ENCODE peak calls at places on chromosomes 16 and 17, in six cellular contexts. One of them, this sample, is unnamed.

GRCh38 chr16:8583712-8584111 is 6.6 kb downstream of the TMEM114 start:
- DNase-seq in ascending aorta: no peak
- DNase-seq in AG09309: no peak
- DNase-seq in OCI-LY7: no peak
- DNase-seq in heart left ventricle: no peak
- DNase-seq in AG10803: no peak
- DNase-seq in this sample: no peak

GRCh38 chr17:8163978-8164814 is 1.4 kb upstream of the VAMP2 start:
- DNase-seq in ascending aorta: peak; percentile 69
- DNase-seq in AG09309: no peak
- DNase-seq in OCI-LY7: peak; percentile 62
- DNase-seq in heart left ventricle: peak; percentile 92
- DNase-seq in AG10803: peak; percentile 65
- DNase-seq in this sample: no peak

GRCh38 chr16:57574086-57574485 is 31.6 kb downstream of the ADGRG5 start:
- DNase-seq in ascending aorta: no peak
- DNase-seq in AG09309: no peak
- DNase-seq in OCI-LY7: no peak
- DNase-seq in heart left ventricle: no peak
- DNase-seq in AG10803: no peak
- DNase-seq in this sample: no peak

GRCh38 chr17:75996665-75997590 is 3.7 kb upstream of the CDK3 start:
- DNase-seq in ascending aorta: no peak
- DNase-seq in AG09309: no peak
- DNase-seq in OCI-LY7: peak; percentile 32
- DNase-seq in heart left ventricle: no peak
- DNase-seq in AG10803: peak; percentile 63
- DNase-seq in this sample: no peak

GRCh38 chr16:46908540-46909372 is 24.6 kb downstream of the GPT2 start:
- DNase-seq in ascending aorta: no peak
- DNase-seq in AG09309: peak; percentile 2
- DNase-seq in OCI-LY7: peak; percentile 79
- DNase-seq in heart left ventricle: peak; percentile 36
- DNase-seq in AG10803: peak; percentile 54
- DNase-seq in this sample: peak; percentile 60

GRCh38 chr17:47917581-47917980 is 21.5 kb downstream of the SP2 start:
- DNase-seq in ascending aorta: no peak
- DNase-seq in AG09309: no peak
- DNase-seq in OCI-LY7: no peak
- DNase-seq in heart left ventricle: no peak
- DNase-seq in AG10803: no peak
- DNase-seq in this sample: no peak

GRCh38 chr16:53821957-53822625 is 118.1 kb downstream of the FTO start:
- DNase-seq in ascending aorta: no peak
- DNase-seq in AG09309: peak; percentile 62
- DNase-seq in OCI-LY7: no peak
- DNase-seq in heart left ventricle: no peak
- DNase-seq in AG10803: peak; percentile 90
- DNase-seq in this sample: peak; percentile 51

GRCh38 chr17:83144421-83145357 is 65.3 kb downstream of the METRNL start:
- DNase-seq in ascending aorta: no peak
- DNase-seq in AG09309: peak; percentile 32
- DNase-seq in OCI-LY7: no peak
- DNase-seq in heart left ventricle: no peak
- DNase-seq in AG10803: peak; percentile 87
- DNase-seq in this sample: no peak

GRCh38 chr16:70694088-70694487 is 8.2 kb upstream of the MTSS2 start:
- DNase-seq in ascending aorta: no peak
- DNase-seq in AG09309: no peak
- DNase-seq in OCI-LY7: no peak
- DNase-seq in heart left ventricle: no peak
- DNase-seq in AG10803: peak; percentile 96
- DNase-seq in this sample: peak; percentile 44

GRCh38 chr17:19302791-19303233 is 59.7 kb downstream of the B9D1 start:
- DNase-seq in ascending aorta: no peak
- DNase-seq in AG09309: no peak
- DNase-seq in OCI-LY7: peak; percentile 70
- DNase-seq in heart left ventricle: peak; percentile 43
- DNase-seq in AG10803: no peak
- DNase-seq in this sample: no peak

GRCh38 chr16:49952386-49952785 is 72.6 kb upstream of the CNEP1R1 start:
- DNase-seq in ascending aorta: no peak
- DNase-seq in AG09309: no peak
- DNase-seq in OCI-LY7: no peak
- DNase-seq in heart left ventricle: no peak
- DNase-seq in AG10803: no peak
- DNase-seq in this sample: no peak

GRCh38 chr17:38418693-38419507 is 9.4 kb upstream of the ARHGAP23 start:
- DNase-seq in ascending aorta: no peak
- DNase-seq in AG09309: no peak
- DNase-seq in OCI-LY7: peak; percentile 43
- DNase-seq in heart left ventricle: no peak
- DNase-seq in AG10803: no peak
- DNase-seq in this sample: no peak

GRCh38 chr17:1177099-1177996 is 2.4 kb downstream of the ABR start:
- DNase-seq in ascending aorta: no peak
- DNase-seq in AG09309: no peak
- DNase-seq in OCI-LY7: no peak
- DNase-seq in heart left ventricle: peak; percentile 61
- DNase-seq in AG10803: peak; percentile 50
- DNase-seq in this sample: peak; percentile 39

GRCh38 chr17:55660171-55660886 is 62.3 kb downstream of the TMEM100 start:
- DNase-seq in ascending aorta: no peak
- DNase-seq in AG09309: no peak
- DNase-seq in OCI-LY7: peak; percentile 53
- DNase-seq in heart left ventricle: no peak
- DNase-seq in AG10803: peak; percentile 42
- DNase-seq in this sample: no peak

GRCh38 chr17:30921544-30922196 is at the start of gene ADAP2:
- DNase-seq in ascending aorta: no peak
- DNase-seq in AG09309: no peak
- DNase-seq in OCI-LY7: peak; percentile 27
- DNase-seq in heart left ventricle: peak; percentile 62
- DNase-seq in AG10803: no peak
- DNase-seq in this sample: no peak

GRCh38 chr17:34584805-34585416 is 5.5 kb downstream of the TMEM132E start:
- DNase-seq in ascending aorta: no peak
- DNase-seq in AG09309: peak; percentile 4
- DNase-seq in OCI-LY7: peak; percentile 35
- DNase-seq in heart left ventricle: no peak
- DNase-seq in AG10803: peak; percentile 13
- DNase-seq in this sample: no peak

GRCh38 chr16:4207683-4208528 is 34.0 kb downstream of the SRL start:
- DNase-seq in ascending aorta: no peak
- DNase-seq in AG09309: no peak
- DNase-seq in OCI-LY7: no peak
- DNase-seq in heart left ventricle: peak; percentile 72
- DNase-seq in AG10803: no peak
- DNase-seq in this sample: no peak

GRCh38 chr17:27550291-27550930 is 80.6 kb upstream of the LGALS9 start:
- DNase-seq in ascending aorta: no peak
- DNase-seq in AG09309: no peak
- DNase-seq in OCI-LY7: no peak
- DNase-seq in heart left ventricle: no peak
- DNase-seq in AG10803: no peak
- DNase-seq in this sample: no peak

GRCh38 chr17:79755591-79755990 is 22.4 kb upstream of the CBX2 start:
- DNase-seq in ascending aorta: no peak
- DNase-seq in AG09309: no peak
- DNase-seq in OCI-LY7: no peak
- DNase-seq in heart left ventricle: no peak
- DNase-seq in AG10803: no peak
- DNase-seq in this sample: no peak

GRCh38 chr17:79761894-79762570 is 15.9 kb upstream of the CBX2 start:
- DNase-seq in ascending aorta: no peak
- DNase-seq in AG09309: no peak
- DNase-seq in OCI-LY7: no peak
- DNase-seq in heart left ventricle: no peak
- DNase-seq in AG10803: no peak
- DNase-seq in this sample: no peak

GRCh38 chr17:79758260-79758659 is 19.7 kb upstream of the CBX2 start:
- DNase-seq in ascending aorta: no peak
- DNase-seq in AG09309: no peak
- DNase-seq in OCI-LY7: no peak
- DNase-seq in heart left ventricle: no peak
- DNase-seq in AG10803: no peak
- DNase-seq in this sample: no peak

GRCh38 chr17:79757140-79757745 is 20.7 kb upstream of the CBX2 start:
- DNase-seq in ascending aorta: no peak
- DNase-seq in AG09309: no peak
- DNase-seq in OCI-LY7: no peak
- DNase-seq in heart left ventricle: no peak
- DNase-seq in AG10803: no peak
- DNase-seq in this sample: no peak

DNA sequence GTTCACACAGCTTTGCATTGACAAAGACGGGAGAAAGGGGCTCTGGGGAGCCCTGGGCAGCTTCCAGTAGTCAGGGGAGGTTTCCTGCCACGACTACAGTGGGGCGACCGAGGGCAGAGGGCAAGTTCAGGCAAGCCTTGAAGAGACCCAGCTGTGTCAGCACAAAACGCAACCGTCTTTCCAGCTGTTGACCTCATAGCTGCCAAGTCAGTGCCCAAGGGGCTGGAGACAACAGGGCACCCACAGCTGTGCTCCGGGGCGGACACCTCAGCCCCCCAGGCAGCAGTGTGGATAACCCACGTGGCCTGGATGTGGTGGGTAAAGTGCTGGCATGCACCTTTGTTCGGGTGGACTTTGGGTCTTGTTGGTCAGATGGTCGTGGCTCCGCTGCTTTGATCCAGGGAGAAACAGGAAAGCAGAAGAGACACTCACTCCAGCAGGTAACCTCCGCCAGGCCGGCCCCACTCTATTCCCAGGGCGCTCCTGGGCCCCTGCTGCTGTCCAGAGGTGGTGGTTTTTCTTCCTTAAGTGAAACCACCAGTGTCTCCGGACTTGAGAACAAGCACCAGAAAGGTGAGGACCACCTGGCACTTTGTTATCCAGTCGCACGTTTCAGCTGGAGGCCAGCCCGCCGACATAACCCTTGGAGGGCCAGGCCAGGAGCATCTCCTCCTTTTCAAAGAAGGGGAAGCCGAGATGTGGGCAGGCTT is 17.6 kb upstream of the CBX2 start:
- DNase-seq in ascending aorta: no peak
- DNase-seq in AG09309: no peak
- DNase-seq in OCI-LY7: no peak
- DNase-seq in heart left ventricle: no peak
- DNase-seq in AG10803: no peak
- DNase-seq in this sample: no peak
- H3K4me3 ChIP-seq in ascending aorta: no peak overlapping the region
- H3K4me3 ChIP-seq in AG09309: no peak overlapping the region
- H3K4me3 ChIP-seq in OCI-LY7: no peak overlapping the region
- H3K4me3 ChIP-seq in heart left ventricle: no peak overlapping the region
- H3K4me3 ChIP-seq in AG10803: no peak overlapping the region
- H3K4me3 ChIP-seq in this sample: no peak overlapping the region

GRCh38 chr16:58638148-58639036 is 8.8 kb upstream of the CNOT1 start:
- DNase-seq in ascending aorta: no peak
- DNase-seq in AG09309: peak; percentile 72
- DNase-seq in OCI-LY7: no peak
- DNase-seq in heart left ventricle: peak; percentile 52
- DNase-seq in AG10803: peak; percentile 92
- DNase-seq in this sample: peak; percentile 57
- TF ChIP-seq CTCF in ascending aorta: peak; percentile 22
- TF ChIP-seq CTCF in AG09309: peak; percentile 66
- TF ChIP-seq CTCF in OCI-LY7: peak; percentile 34
- TF ChIP-seq CTCF in heart left ventricle: peak; percentile 32
- TF ChIP-seq CTCF in AG10803: peak; percentile 62
- TF ChIP-seq CTCF in this sample: peak; percentile 60

DNA sequence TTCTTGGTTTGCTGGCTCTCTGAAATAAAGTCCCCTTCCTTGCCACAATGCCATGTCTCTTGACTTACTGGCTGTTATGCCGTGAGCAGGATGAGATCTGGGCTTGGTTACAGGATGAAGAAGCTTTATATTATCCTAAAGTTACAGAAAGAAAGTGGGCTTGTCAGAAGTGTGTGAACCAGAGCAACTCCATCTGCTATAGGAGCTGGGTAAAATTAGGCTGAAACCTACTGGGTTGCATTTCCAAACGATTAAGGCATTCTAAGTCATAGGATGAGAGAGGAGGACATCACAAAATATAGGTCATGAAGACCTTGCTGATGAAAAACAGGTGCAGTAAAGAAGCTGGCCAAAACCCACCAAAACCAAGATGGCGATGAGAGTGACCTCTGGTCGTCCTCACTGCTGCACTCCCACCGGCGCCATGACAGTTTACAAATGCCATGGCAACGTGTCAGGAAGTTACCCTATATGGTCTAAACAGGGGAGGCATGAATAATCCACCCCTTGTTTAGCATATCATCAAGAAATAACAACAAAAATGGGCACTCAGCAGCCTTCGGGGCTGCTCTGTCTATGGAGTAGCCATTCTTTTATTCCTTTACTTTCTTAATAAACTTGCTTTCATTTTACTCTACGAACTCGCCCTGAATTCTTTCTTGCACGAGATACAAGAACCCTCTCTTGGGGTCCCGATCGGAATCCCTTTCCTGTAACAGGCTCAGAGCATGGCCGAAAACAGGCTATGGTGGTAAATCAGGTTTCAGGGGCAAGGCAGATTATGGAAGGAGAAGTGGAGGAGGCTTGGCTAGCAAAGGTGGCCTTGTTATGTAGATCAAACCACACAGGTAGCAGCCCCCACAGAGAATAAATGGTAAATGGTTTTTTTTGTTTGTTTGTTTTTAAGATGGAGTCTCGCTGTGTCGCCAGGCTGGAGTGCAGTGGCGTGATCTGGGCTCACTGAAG is 81.3 kb upstream of the C16orf82 start:
- DNase-seq in ascending aorta: no peak
- DNase-seq in AG09309: no peak
- DNase-seq in OCI-LY7: no peak
- DNase-seq in heart left ventricle: no peak
- DNase-seq in AG10803: no peak
- DNase-seq in this sample: no peak
- H3K4me3 ChIP-seq in ascending aorta: no peak overlapping the region
- H3K4me3 ChIP-seq in AG09309: no peak overlapping the region
- H3K4me3 ChIP-seq in OCI-LY7: no peak overlapping the region
- H3K4me3 ChIP-seq in heart left ventricle: no peak overlapping the region
- H3K4me3 ChIP-seq in AG10803: no peak overlapping the region
- H3K4me3 ChIP-seq in this sample: no peak overlapping the region

GRCh38 chr17:32481193-32481592 is 5.6 kb upstream of the CDK5R1 start:
- DNase-seq in ascending aorta: no peak
- DNase-seq in AG09309: no peak
- DNase-seq in OCI-LY7: no peak
- DNase-seq in heart left ventricle: no peak
- DNase-seq in AG10803: no peak
- DNase-seq in this sample: no peak

GRCh38 chr17:32475258-32475657 is 11.5 kb upstream of the CDK5R1 start:
- DNase-seq in ascending aorta: no peak
- DNase-seq in AG09309: no peak
- DNase-seq in OCI-LY7: no peak
- DNase-seq in heart left ventricle: no peak
- DNase-seq in AG10803: no peak
- DNase-seq in this sample: no peak

GRCh38 chr17:32479074-32479617 is 7.6 kb upstream of the CDK5R1 start:
- DNase-seq in ascending aorta: no peak
- DNase-seq in AG09309: no peak
- DNase-seq in OCI-LY7: no peak
- DNase-seq in heart left ventricle: no peak
- DNase-seq in AG10803: no peak
- DNase-seq in this sample: no peak

GRCh38 chr17:32482568-32483320 is 4.0 kb upstream of the CDK5R1 start:
- DNase-seq in ascending aorta: no peak
- DNase-seq in AG09309: no peak
- DNase-seq in OCI-LY7: peak; percentile 63
- DNase-seq in heart left ventricle: no peak
- DNase-seq in AG10803: no peak
- DNase-seq in this sample: no peak

GRCh38 chr17:32477220-32477619 is 9.6 kb upstream of the CDK5R1 start:
- DNase-seq in ascending aorta: no peak
- DNase-seq in AG09309: no peak
- DNase-seq in OCI-LY7: no peak
- DNase-seq in heart left ventricle: no peak
- DNase-seq in AG10803: no peak
- DNase-seq in this sample: no peak
- TF ChIP-seq CTCF in ascending aorta: no peak
- TF ChIP-seq CTCF in AG09309: no peak
- TF ChIP-seq CTCF in OCI-LY7: no peak
- TF ChIP-seq CTCF in heart left ventricle: no peak
- TF ChIP-seq CTCF in AG10803: no peak
- TF ChIP-seq CTCF in this sample: no peak